ENCODE peak calls at places on chromosomes 6 and 20, in six cellular contexts. L, Q, D, A, X and M are unnamed samples.

GRCh38 chr6:20665290-20665689 is 131.0 kb downstream of the CDKAL1 start:
- DNase-seq in Q (no peak), L (no peak), X (no peak), A (no peak), D (no peak), M (no peak)

GRCh38 chr6:23175391-23175790 is 606.0 kb downstream of the HDGFL1 start:
- DNase-seq in Q (no peak), X (no peak), L (no peak), D (no peak), A (no peak), M (no peak)

GRCh38 chr6:106089981-106090380 is 3.8 kb downstream of the PRDM1 start:
- DNase-seq in Q (no peak), X (no peak), A (no peak), D (no peak), L (no peak), M (no peak)

GRCh38 chr20:21505810-21506530 is 7.9 kb downstream of the NKX2-2 start:
- DNase-seq in Q (no peak), D (no peak), A (no peak), L (peak), X (peak), M (peak)

GRCh38 chr20:43682446-43682845 is 15.5 kb downstream of the MYBL2 start:
- DNase-seq in D (no peak), X (peak), L (no peak), A (no peak), Q (no peak), M (peak)

GRCh38 chr20:32516985-32517873 is 67.9 kb downstream of the NOL4L start:
- DNase-seq in D (peak), L (no peak), A (no peak), X (no peak), Q (no peak), M (no peak)

GRCh38 chr6:25223421-25224052 is 55.6 kb upstream of the CARMIL1 start:
- DNase-seq in L (peak), A (peak), Q (no peak), X (no peak), D (no peak), M (peak)

GRCh38 chr6:6793388-6794250 is 205.1 kb downstream of the LY86 start:
- DNase-seq in X (no peak), A (no peak), Q (no peak), D (no peak), L (no peak), M (no peak)

GRCh38 chr6:25556516-25556915 is 95.5 kb upstream of the SCGN start:
- DNase-seq in A (peak), D (peak), Q (peak), L (peak), X (peak), M (peak)

GRCh38 chr6:115819506-115819905 is 241.2 kb downstream of the FRK start:
- DNase-seq in L (no peak), Q (no peak), X (no peak), D (no peak), A (no peak), M (no peak)

DNA sequence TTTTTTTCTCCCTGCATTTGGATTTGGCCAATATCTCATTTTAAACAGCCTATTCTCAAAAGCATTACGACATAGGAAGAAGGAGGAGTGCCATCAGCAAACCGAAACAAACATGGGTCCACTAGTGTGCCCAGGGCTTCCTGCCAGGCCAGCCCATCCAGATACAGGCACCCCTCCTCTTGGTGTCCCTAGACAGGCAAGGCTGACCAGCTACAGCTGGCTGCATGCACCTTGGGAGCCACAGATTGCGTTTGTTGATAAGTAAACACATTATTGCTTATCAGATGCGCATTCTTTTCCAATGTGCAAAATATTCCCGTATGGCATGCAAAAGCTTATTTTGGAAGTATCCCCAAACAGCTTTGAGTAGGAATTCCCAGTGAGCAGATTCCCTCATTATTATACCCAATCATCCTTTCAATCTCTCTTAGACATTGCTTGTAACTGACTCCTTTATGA is 184.4 kb upstream of the MARCKS start:
- DNase-seq in X (no peak), L (peak), D (no peak), Q (peak), A (no peak), M (no peak)
- TF ChIP-seq POLR2AphosphoS5 in X (no peak), L (no peak), D (no peak), Q (no peak), A (no peak), M (no peak)

GRCh38 chr20:5065489-5066383 is 54.0 kb downstream of the PCNA start:
- DNase-seq in D (no peak), A (no peak), L (peak), Q (peak), X (peak), M (peak)
- TF ChIP-seq POLR2A in D (no peak), A (no peak), L (no peak), Q (no peak), X (no peak), M (no peak)

GRCh38 chr20:2742431-2742830 is 49.9 kb downstream of the EBF4 start:
- DNase-seq in X (no peak), L (no peak), A (no peak), Q (no peak), D (no peak), M (no peak)
- TF ChIP-seq POLR2AphosphoS5 in X (no peak), L (no peak), A (no peak), Q (no peak), D (no peak), M (no peak)

GRCh38 chr20:23508449-23508848 is 17.5 kb downstream of the CST8 start:
- DNase-seq in D (no peak), A (no peak), Q (no peak), X (no peak), L (no peak), M (no peak)

GRCh38 chr20:23509580-23509913 is 18.6 kb downstream of the CST8 start:
- DNase-seq in D (no peak), L (no peak), X (no peak), Q (no peak), A (no peak), M (no peak)

GRCh38 chr20:23510000-23510590 is 19.2 kb downstream of the CST8 start:
- DNase-seq in A (no peak), D (no peak), L (no peak), X (no peak), Q (no peak), M (no peak)

GRCh38 chr20:23508896-23509579 is 18.1 kb downstream of the CST8 start:
- DNase-seq in L (no peak), Q (no peak), D (no peak), X (no peak), A (no peak), M (no peak)

DNA sequence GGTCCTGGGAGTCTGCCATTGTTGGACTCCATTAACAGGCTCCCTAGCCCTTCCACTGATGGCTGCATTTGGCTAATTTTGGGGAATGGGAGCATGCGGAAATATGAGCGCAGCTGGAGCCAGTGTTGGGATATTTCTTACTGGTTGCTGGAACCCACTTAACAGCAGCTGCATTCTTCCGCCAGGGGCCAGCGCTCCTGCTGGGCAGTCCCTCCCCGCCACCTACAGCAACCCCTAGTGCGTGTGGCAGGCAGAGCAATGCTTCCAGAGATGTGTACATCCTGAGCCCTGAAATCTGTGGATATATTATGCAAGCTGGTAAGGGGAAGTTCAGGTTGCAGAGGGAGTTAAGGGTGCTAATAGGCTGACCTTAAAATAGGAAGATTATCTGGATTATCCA is 16.4 kb downstream of the CST8 start:
- DNase-seq in X (no peak), D (no peak), Q (no peak), A (no peak), L (no peak), M (no peak)
- TF ChIP-seq POLR2A in X (no peak), D (no peak), Q (no peak), A (no peak), L (no peak), M (no peak)